ENCODE peak calls at places on chromosomes 6 and 20, in nine cellular contexts. N is ureter, Z is putamen, T is mesenteric fat pad, R is nephron progenitor cell, K is astrocyte of the spinal cord, D is hypothalamus, Q is activated T-cell treated with anti-CD3 and anti-CD28 coated beads for 1 hour, W is IMR-90. P is an unnamed sample.
A peak's percentile ranks its signal among the peaks of the same experiment; 100 is the strongest.

GRCh38 chr6:153872946-153873345 is 166.1 kb upstream of the OPRM1 start:
- DNase-seq in N (no peak), Z (no peak), T (no peak), R (no peak), K (no peak), D (no peak), Q (no peak), W (no peak), P (no peak)

GRCh38 chr6:135088818-135089809 is 34.5 kb upstream of the HBS1L start:
- DNase-seq in N (no peak), Z (no peak), T (no peak), R (no peak), K (peak; percentile 41), D (no peak), Q (no peak), W (peak; percentile 72), P (no peak)

GRCh38 chr6:32983964-32984638 is 15.7 kb downstream of the BRD2 start:
- DNase-seq in N (no peak), Z (no peak), T (no peak), R (no peak), K (no peak), D (no peak), Q (no peak), W (no peak), P (no peak)

GRCh38 chr20:46701556-46701955 is 7.9 kb upstream of the SLC2A10 start:
- DNase-seq in N (no peak), Z (no peak), T (no peak), R (no peak), K (no peak), D (no peak), Q (no peak), W (no peak), P (no peak)

GRCh38 chr6:150233797-150234399 is 91.1 kb downstream of the PPP1R14C start:
- DNase-seq in N (no peak), Z (peak; percentile 63), T (no peak), R (no peak), K (no peak), D (no peak), Q (no peak), W (no peak), P (no peak)

GRCh38 chr6:15957655-15958169 is 171.2 kb upstream of the MYLIP start:
- DNase-seq in N (no peak), Z (no peak), T (no peak), R (no peak), K (no peak), D (no peak), Q (no peak), W (no peak), P (no peak)

GRCh38 chr6:166556871-166557322 is 29.6 kb downstream of the RAMACL start:
- DNase-seq in N (peak; percentile 95), Z (peak; percentile 89), T (peak; percentile 88), R (no peak), K (peak; percentile 91), D (peak; percentile 81), Q (no peak), W (peak; percentile 65), P (peak; percentile 93)

GRCh38 chr6:67558985-67559384 is 1076.1 kb upstream of the ADGRB3 start:
- DNase-seq in N (no peak), Z (no peak), T (no peak), R (no peak), K (no peak), D (no peak), Q (no peak), W (no peak), P (no peak)

GRCh38 chr6:3797231-3798200 is 46.0 kb upstream of the PXDC1 start:
- DNase-seq in N (no peak), Z (no peak), T (no peak), R (no peak), K (peak; percentile 82), D (no peak), Q (no peak), W (peak; percentile 79), P (no peak)

GRCh38 chr20:2297352-2297717 is 1.5 kb downstream of the TGM3 start:
- DNase-seq in N (no peak), Z (no peak), T (no peak), R (no peak), K (peak; percentile 4), D (no peak), Q (no peak), W (no peak), P (no peak)

GRCh38 chr6:131979515-131980337 is 28.6 kb upstream of the CCN2 start:
- DNase-seq in N (no peak), Z (no peak), T (no peak), R (no peak), K (peak; percentile 98), D (no peak), Q (no peak), W (peak; percentile 97), P (no peak)

GRCh38 chr6:84353459-84354423 is 126.3 kb upstream of the CEP162 start:
- DNase-seq in N (no peak), Z (no peak), T (no peak), R (no peak), K (no peak), D (no peak), Q (no peak), W (no peak), P (no peak)

GRCh38 chr6:124310139-124310538 is 506.5 kb downstream of the NKAIN2 start:
- DNase-seq in N (no peak), Z (no peak), T (no peak), R (no peak), K (no peak), D (no peak), Q (no peak), W (no peak), P (no peak)

GRCh38 chr20:63290677-63291472 is 2.1 kb upstream of the COL20A1 start:
- DNase-seq in N (no peak), Z (no peak), T (no peak), R (peak; percentile 84), K (no peak), D (no peak), Q (peak; percentile 52), W (peak; percentile 11), P (no peak)

GRCh38 chr20:58307270-58307669 is 2.2 kb upstream of the RAB22A start:
- DNase-seq in N (no peak), Z (no peak), T (no peak), R (no peak), K (no peak), D (no peak), Q (no peak), W (no peak), P (no peak)

GRCh38 chr20:18090477-18090876 is 32.8 kb upstream of the OVOL2 start:
- DNase-seq in N (no peak), Z (no peak), T (no peak), R (no peak), K (no peak), D (no peak), Q (no peak), W (no peak), P (no peak)

GRCh38 chr20:34562643-34563042 is 4.1 kb downstream of the MAP1LC3A start:
- DNase-seq in N (no peak), Z (peak; percentile 36), T (no peak), R (no peak), K (no peak), D (no peak), Q (no peak), W (peak; percentile 16), P (no peak)

GRCh38 chr6:45827952-45828530 is 187.6 kb downstream of the CLIC5 start:
- DNase-seq in N (no peak), Z (no peak), T (no peak), R (no peak), K (no peak), D (no peak), Q (no peak), W (peak; percentile 24), P (no peak)

GRCh38 chr20:47358672-47359532 is 2.4 kb upstream of the ZMYND8 start:
- DNase-seq in N (peak; percentile 92), Z (peak; percentile 93), T (no peak), R (peak; percentile 44), K (peak; percentile 93), D (peak; percentile 72), Q (no peak), W (peak; percentile 90), P (peak; percentile 81)

GRCh38 chr20:60765821-60766403 is 486.1 kb upstream of the CDH4 start:
- DNase-seq in N (no peak), Z (no peak), T (no peak), R (no peak), K (no peak), D (no peak), Q (no peak), W (no peak), P (no peak)

GRCh38 chr6:18044108-18044783 is 56.8 kb upstream of the KIF13A start:
- DNase-seq in N (peak; percentile 20), Z (no peak), T (no peak), R (no peak), K (no peak), D (no peak), Q (no peak), W (no peak), P (no peak)

GRCh38 chr6:168400044-168400443 is 40.9 kb upstream of the SMOC2 start:
- DNase-seq in N (no peak), Z (no peak), T (no peak), R (no peak), K (no peak), D (no peak), Q (no peak), W (no peak), P (no peak)